ENCODE peak calls at places on chromosome 4, in eight cellular contexts. I, K, Z, S, R, W, P and Q are unnamed samples.

GRCh38 chr4:64713256-64713840 is 304.1 kb upstream of the TECRL start:
- DNase-seq in I (no peak), K (peak; percentile 38), Z (no peak), S (no peak), R (no peak), W (no peak), P (no peak), Q (no peak)

GRCh38 chr4:129193357-129194100 is 97.6 kb downstream of the C4orf33 start:
- DNase-seq in I (no peak), K (no peak), Z (no peak), S (no peak), R (no peak), W (no peak), P (no peak), Q (no peak)

GRCh38 chr4:150232029-150232428 is 153.8 kb downstream of the DCLK2 start:
- DNase-seq in I (no peak), K (no peak), Z (no peak), S (no peak), R (no peak), W (no peak), P (no peak), Q (no peak)

GRCh38 chr4:89700766-89701165 is 136.2 kb downstream of the SNCA start:
- DNase-seq in I (no peak), K (no peak), Z (no peak), S (no peak), R (no peak), W (no peak), P (no peak), Q (no peak)

GRCh38 chr4:14280567-14280966 is 653.0 kb upstream of the BOD1L1 start:
- DNase-seq in I (no peak), K (no peak), Z (no peak), S (no peak), R (no peak), W (no peak), P (no peak), Q (no peak)

GRCh38 chr4:8587469-8588195 is 4.9 kb upstream of the CPZ start:
- DNase-seq in I (no peak), K (no peak), Z (no peak), S (no peak), R (no peak), W (no peak), P (no peak), Q (no peak)

GRCh38 chr4:107575243-107575642 is 144.8 kb downstream of the PAPSS1 start:
- DNase-seq in I (no peak), K (no peak), Z (no peak), S (no peak), R (no peak), W (no peak), P (no peak), Q (no peak)

GRCh38 chr4:136458326-136458725 is 1074.0 kb downstream of the PCDH18 start:
- DNase-seq in I (no peak), K (no peak), Z (no peak), S (no peak), R (no peak), W (no peak), P (no peak), Q (no peak)

GRCh38 chr4:186740822-186741221 is 17.2 kb upstream of the FAT1 start:
- DNase-seq in I (no peak), K (no peak), Z (no peak), S (no peak), R (no peak), W (no peak), P (no peak), Q (no peak)

GRCh38 chr4:41859106-41859505 is 76.1 kb upstream of the TMEM33 start:
- DNase-seq in I (no peak), K (no peak), Z (no peak), S (no peak), R (no peak), W (no peak), P (no peak), Q (no peak)

GRCh38 chr4:104489731-104490095 is 5.0 kb downstream of the CXXC4 start:
- DNase-seq in I (no peak), K (no peak), Z (no peak), S (no peak), R (no peak), W (no peak), P (no peak), Q (no peak)

GRCh38 chr4:123444298-123444731 is 47.7 kb downstream of the SPRY1 start:
- DNase-seq in I (peak; percentile 27), K (peak; percentile 98), Z (no peak), S (peak; percentile 40), R (peak; percentile 79), W (no peak), P (peak; percentile 69), Q (no peak)

GRCh38 chr4:123278755-123279154 is 117.8 kb upstream of the SPRY1 start:
- DNase-seq in I (no peak), K (no peak), Z (no peak), S (no peak), R (no peak), W (no peak), P (no peak), Q (no peak)

GRCh38 chr4:174284181-174284886 is 623 bp downstream of the CEP44 start:
- DNase-seq in I (no peak), K (peak; percentile 9), Z (peak; percentile 43), S (no peak), R (no peak), W (no peak), P (no peak), Q (peak; percentile 6)

GRCh38 chr4:55742655-55743191 is 76.9 kb upstream of the EXOC1L start:
- DNase-seq in I (no peak), K (no peak), Z (no peak), S (no peak), R (peak; percentile 43), W (no peak), P (no peak), Q (no peak)

GRCh38 chr4:183658362-183659028 is 490 bp downstream of the RWDD4 start:
- DNase-seq in I (no peak), K (peak; percentile 40), Z (no peak), S (peak; percentile 25), R (peak; percentile 30), W (peak; percentile 70), P (no peak), Q (no peak)

GRCh38 chr4:184536070-184536880 is 61.9 kb upstream of the IRF2 start:
- DNase-seq in I (no peak), K (no peak), Z (no peak), S (no peak), R (peak; percentile 34), W (no peak), P (no peak), Q (no peak)

GRCh38 chr4:138951764-138952163 is 63.8 kb upstream of the NOCT start:
- DNase-seq in I (peak; percentile 49), K (no peak), Z (no peak), S (no peak), R (no peak), W (no peak), P (no peak), Q (no peak)

GRCh38 chr4:155005395-155006087 is 202.9 kb upstream of the NPY2R start:
- DNase-seq in I (no peak), K (no peak), Z (no peak), S (no peak), R (no peak), W (no peak), P (no peak), Q (peak; percentile 16)

DNA sequence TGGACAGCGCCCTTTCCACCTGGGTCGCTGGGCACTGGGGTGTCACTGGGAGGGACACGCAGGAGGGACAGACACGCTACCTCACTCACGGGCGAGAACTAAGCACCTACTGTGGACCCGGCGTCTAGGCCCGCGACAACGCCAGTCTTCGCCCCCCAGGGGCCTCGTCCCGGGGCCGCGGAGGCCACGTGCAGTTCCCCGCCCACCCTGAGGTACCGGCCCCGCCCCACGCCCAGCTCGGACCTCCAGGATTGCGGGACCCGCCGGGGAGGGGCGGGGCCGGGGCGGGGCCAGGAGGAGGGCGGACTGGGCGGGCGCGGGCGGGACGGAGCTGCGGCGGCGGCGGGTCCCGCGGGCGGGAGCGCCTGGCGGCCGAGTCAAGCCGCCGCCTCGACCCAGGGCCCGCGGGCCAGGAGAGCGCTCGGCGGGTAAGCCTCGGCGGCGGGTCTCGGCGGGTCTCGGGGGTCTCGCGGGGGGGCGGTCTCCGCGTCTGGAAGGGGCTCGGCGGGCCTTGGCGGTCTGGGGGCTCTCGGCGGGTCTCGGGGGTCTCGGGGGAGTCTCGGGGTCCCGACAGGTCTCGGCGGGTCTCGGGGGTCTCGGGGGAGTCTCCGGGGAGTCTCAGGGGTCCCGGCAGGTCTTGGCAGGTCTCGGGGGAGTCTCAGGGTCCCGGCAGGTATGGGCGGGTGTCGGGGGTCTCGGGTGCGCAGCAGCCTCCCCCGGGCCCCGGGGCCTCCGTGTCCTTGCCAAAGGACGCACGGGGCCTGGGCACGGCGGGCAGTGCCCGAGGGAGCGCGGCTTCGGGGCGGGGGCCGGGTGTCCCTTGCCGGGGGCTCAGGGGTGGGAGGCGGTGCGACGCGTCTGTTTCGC is at the start of gene SH3BP2:
- DNase-seq in I (peak; percentile 68), K (peak; percentile 82), Z (peak; percentile 47), S (peak; percentile 90), R (peak; percentile 85), W (peak; percentile 94), P (peak; percentile 75), Q (peak; percentile 53)
- TF ChIP-seq POLR2A in I (no peak), K (peak; percentile 17), Z (no peak), S (peak; percentile 37), R (no peak), W (peak; percentile 75), P (peak; percentile 41), Q (peak; percentile 60)

GRCh38 chr4:771464-771863 is 54.5 kb downstream of the CPLX1 start:
- DNase-seq in I (no peak), K (no peak), Z (no peak), S (no peak), R (no peak), W (no peak), P (no peak), Q (no peak)

GRCh38 chr4:768076-768475 is 57.9 kb downstream of the CPLX1 start:
- DNase-seq in I (no peak), K (no peak), Z (no peak), S (no peak), R (no peak), W (peak; percentile 20), P (no peak), Q (no peak)

GRCh38 chr4:770022-770421 is 55.9 kb downstream of the CPLX1 start:
- DNase-seq in I (no peak), K (no peak), Z (no peak), S (no peak), R (no peak), W (peak; percentile 17), P (no peak), Q (no peak)

GRCh38 chr4:768995-769394 is 56.9 kb downstream of the CPLX1 start:
- DNase-seq in I (no peak), K (no peak), Z (no peak), S (no peak), R (no peak), W (peak; percentile 49), P (no peak), Q (no peak)

GRCh38 chr4:769511-769910 is 56.4 kb downstream of the CPLX1 start:
- DNase-seq in I (no peak), K (no peak), Z (no peak), S (no peak), R (no peak), W (peak; percentile 31), P (no peak), Q (no peak)
- TF ChIP-seq POLR2A in I (no peak), K (no peak), Z (no peak), S (no peak), R (no peak), W (no peak), P (no peak), Q (no peak)

GRCh38 chr4:24521544-24521943 is 62.8 kb downstream of the DHX15 start:
- DNase-seq in I (no peak), K (no peak), Z (no peak), S (no peak), R (no peak), W (no peak), P (no peak), Q (no peak)
- TF ChIP-seq POLR2A in I (no peak), K (no peak), Z (no peak), S (no peak), R (no peak), W (no peak), P (no peak), Q (no peak)

GRCh38 chr4:85867281-85867680 is 392.3 kb downstream of the ARHGAP24 start:
- DNase-seq in I (no peak), K (no peak), Z (no peak), S (no peak), R (no peak), W (no peak), P (no peak), Q (no peak)
- TF ChIP-seq POLR2A in I (no peak), K (no peak), Z (no peak), S (no peak), R (no peak), W (no peak), P (no peak), Q (no peak)